ENCODE peak calls at places on chromosome 21, in five cellular contexts. Q, D, B, A and I are unnamed samples.

GRCh38 chr21:14707265-14708020 is 161.3 kb upstream of the SAMSN1 start:
- DNase-seq in Q (no peak), B (no peak), A (no peak), D (no peak), I (no peak)

GRCh38 chr21:25717491-25718139 is 17.1 kb downstream of the ATP5PF start:
- DNase-seq in A (no peak), Q (peak), D (no peak), B (no peak), I (no peak)

GRCh38 chr21:35226960-35227741 is 178.0 kb upstream of the RUNX1 start:
- DNase-seq in Q (no peak), D (no peak), B (no peak), A (no peak), I (no peak)

GRCh38 chr21:20507783-20508182 is 490.4 kb upstream of the NCAM2 start:
- DNase-seq in D (no peak), B (no peak), A (no peak), Q (no peak), I (no peak)

GRCh38 chr21:33064623-33064996 is 5.3 kb upstream of the OLIG1 start:
- DNase-seq in Q (no peak), A (no peak), D (no peak), B (no peak), I (no peak)

GRCh38 chr21:36135391-36136094 is 664 bp downstream of the CBR3 start:
- DNase-seq in D (peak), Q (peak), A (no peak), B (peak), I (peak)

GRCh38 chr21:41521489-41522027 is 13.6 kb upstream of the TMPRSS2 start:
- DNase-seq in D (no peak), B (no peak), A (no peak), Q (no peak), I (no peak)

GRCh38 chr21:27220416-27220815 is 253.5 kb upstream of the ADAMTS5 start:
- DNase-seq in D (no peak), A (no peak), B (no peak), Q (no peak), I (no peak)

GRCh38 chr21:17454315-17455027 is 58.4 kb upstream of the CXADR start:
- DNase-seq in D (no peak), Q (no peak), B (peak), A (no peak), I (no peak)

GRCh38 chr21:35932232-35932911 is 128.0 kb downstream of the SETD4 start:
- DNase-seq in Q (peak), B (no peak), D (no peak), A (no peak), I (peak)

GRCh38 chr21:46097826-46098286 is at the start of gene COL6A2:
- DNase-seq in Q (peak), B (peak), A (no peak), D (peak), I (peak)

GRCh38 chr21:32772281-32773047 is 909 bp upstream of the PAXBP1 start:
- DNase-seq in B (no peak), Q (no peak), D (peak), A (no peak), I (no peak)

GRCh38 chr21:35106246-35106835 is 57.2 kb upstream of the RUNX1 start:
- DNase-seq in A (no peak), D (no peak), B (no peak), Q (peak), I (no peak)

GRCh38 chr21:36320421-36321324 is 676 bp downstream of the MORC3 start:
- DNase-seq in Q (no peak), D (no peak), B (no peak), A (peak), I (peak)

GRCh38 chr21:27578741-27579265 is 611.9 kb upstream of the ADAMTS5 start:
- DNase-seq in Q (no peak), B (no peak), A (no peak), D (no peak), I (no peak)

GRCh38 chr21:15054089-15054488 is 10.7 kb downstream of the NRIP1 start:
- DNase-seq in D (no peak), B (no peak), Q (peak), A (no peak), I (no peak)

GRCh38 chr21:15063081-15063820 is 1.5 kb downstream of the NRIP1 start:
- DNase-seq in Q (no peak), A (no peak), B (no peak), D (no peak), I (no peak)

GRCh38 chr21:14273736-14274538 is 58.0 kb downstream of the RBM11 start:
- DNase-seq in Q (peak), A (no peak), B (no peak), D (no peak), I (peak)

GRCh38 chr21:45341779-45342178 is 54.1 kb upstream of the POFUT2 start:
- DNase-seq in B (no peak), D (no peak), A (no peak), Q (no peak), I (no peak)

GRCh38 chr21:35475768-35476167 is 426.7 kb upstream of the RUNX1 start:
- DNase-seq in Q (no peak), D (no peak), B (no peak), A (no peak), I (no peak)